ENCODE peak calls at places on chromosome 21, in six cellular contexts. H, R, G, X, F and M are unnamed samples.

GRCh38 chr21:29382029-29382654 is 83.4 kb downstream of the BACH1 start:
- DNase-seq in F (no peak), G (no peak), X (no peak), R (no peak), H (peak), M (no peak)

GRCh38 chr21:34595457-34595856 is 19.5 kb downstream of the RCAN1 start:
- DNase-seq in X (no peak), R (no peak), F (no peak), H (no peak), G (no peak), M (no peak)

GRCh38 chr21:14989359-14989758 is 75.4 kb downstream of the NRIP1 start:
- DNase-seq in F (no peak), X (no peak), H (no peak), R (no peak), G (peak), M (no peak)

GRCh38 chr21:32021319-32022027 is 148.7 kb downstream of the HUNK start:
- DNase-seq in F (peak), G (peak), X (no peak), R (no peak), H (no peak), M (no peak)

GRCh38 chr21:31750843-31751242 is 18.9 kb upstream of the SCAF4 start:
- DNase-seq in F (no peak), H (no peak), G (no peak), X (no peak), R (no peak), M (no peak)

GRCh38 chr21:30838536-30838935 is 9.0 kb upstream of the KRTAP7-1 start:
- DNase-seq in X (no peak), H (no peak), F (no peak), R (no peak), G (no peak), M (no peak)

GRCh38 chr21:42546433-42546832 is 32.8 kb downstream of the SLC37A1 start:
- DNase-seq in R (no peak), X (no peak), F (no peak), G (no peak), H (no peak), M (no peak)

GRCh38 chr21:46552274-46552673 is 52.6 kb downstream of the S100B start:
- DNase-seq in X (peak), H (no peak), F (no peak), G (no peak), R (no peak), M (no peak)

GRCh38 chr21:38913120-38913975 is 107.6 kb downstream of the ETS2 start:
- DNase-seq in H (peak), X (peak), G (peak), R (peak), F (peak), M (peak)

GRCh38 chr21:34046917-34047316 is 26.5 kb upstream of the MRPS6 start:
- DNase-seq in X (no peak), F (no peak), H (no peak), G (no peak), R (no peak), M (no peak)

GRCh38 chr21:17513214-17514123 is 626 bp downstream of the CXADR start:
- DNase-seq in G (peak), F (peak), H (peak), X (peak), R (no peak), M (peak)

GRCh38 chr21:28943631-28944030 is 49.0 kb downstream of the LTN1 start:
- DNase-seq in H (no peak), X (no peak), F (no peak), G (no peak), R (no peak), M (no peak)

GRCh38 chr21:31865429-31865970 is 7.3 kb upstream of the HUNK start:
- DNase-seq in H (no peak), R (no peak), X (no peak), G (peak), F (no peak), M (no peak)

GRCh38 chr21:39726133-39726532 is 18.9 kb upstream of the IGSF5 start:
- DNase-seq in F (no peak), R (no peak), G (no peak), X (no peak), H (no peak), M (no peak)

GRCh38 chr21:42309753-42310213 is 5.4 kb downstream of the TFF3 start:
- DNase-seq in H (peak), R (peak), G (no peak), X (peak), F (peak), M (peak)

GRCh38 chr21:33025106-33025470 is 647 bp upstream of the OLIG2 start:
- DNase-seq in X (peak), H (no peak), G (no peak), F (no peak), R (no peak), M (no peak)

GRCh38 chr21:37994211-37994610 is 78.0 kb upstream of the KCNJ6 start:
- DNase-seq in R (no peak), H (peak), G (no peak), F (no peak), X (no peak), M (no peak)

GRCh38 chr21:39630827-39631226 is 18.1 kb downstream of the B3GALT5 start:
- DNase-seq in X (no peak), G (no peak), F (no peak), H (peak), R (no peak), M (no peak)

GRCh38 chr21:32336711-32337110 is 38.1 kb downstream of the MRAP start:
- DNase-seq in R (no peak), X (no peak), F (no peak), G (no peak), H (no peak), M (no peak)

GRCh38 chr21:18832081-18832670 is 428.6 kb upstream of the TMPRSS15 start:
- DNase-seq in G (no peak), F (no peak), X (no peak), R (no peak), H (no peak), M (no peak)

GRCh38 chr21:46110499-46111192 is 12.7 kb downstream of the COL6A2 start:
- DNase-seq in G (peak), F (peak), X (peak), R (peak), H (no peak), M (peak)

GRCh38 chr21:29710498-29710897 is 229.3 kb downstream of the GRIK1 start:
- DNase-seq in F (no peak), G (no peak), H (no peak), X (no peak), R (no peak), M (no peak)

GRCh38 chr21:43873673-43874072 is 8.7 kb downstream of the AGPAT3 start:
- DNase-seq in G (no peak), F (no peak), R (no peak), H (no peak), X (no peak), M (no peak)

GRCh38 chr21:29342394-29342957 is 43.8 kb downstream of the BACH1 start:
- DNase-seq in R (no peak), F (no peak), G (peak), X (no peak), H (no peak), M (no peak)

GRCh38 chr21:46196733-46197132 is 12.5 kb upstream of the SPATC1L start:
- DNase-seq in H (no peak), G (no peak), F (no peak), R (no peak), X (no peak), M (peak)

GRCh38 chr21:30102881-30103280 is 63.7 kb downstream of the CLDN17 start:
- DNase-seq in H (no peak), R (no peak), X (no peak), G (no peak), F (no peak), M (no peak)

GRCh38 chr21:44800971-44801467 is 601 bp downstream of the UBE2G2 start:
- DNase-seq in G (no peak), X (no peak), H (peak), R (no peak), F (peak), M (no peak)

GRCh38 chr21:43194303-43195130 is 25.7 kb downstream of the CRYAA start:
- DNase-seq in X (no peak), G (no peak), R (peak), H (no peak), F (peak), M (no peak)

GRCh38 chr21:31991356-31992331 is 118.8 kb downstream of the HUNK start:
- DNase-seq in X (peak), R (no peak), F (no peak), G (no peak), H (peak), M (no peak)

GRCh38 chr21:36229181-36229580 is 72.6 kb downstream of the DOP1B start:
- DNase-seq in R (no peak), G (no peak), H (no peak), X (no peak), F (no peak), M (no peak)

GRCh38 chr21:44994016-44994365 is 54.2 kb downstream of the SLX9 start:
- DNase-seq in F (no peak), R (no peak), G (peak), X (no peak), H (no peak), M (no peak)

GRCh38 chr21:39048064-39048463 is 135.2 kb downstream of the PSMG1 start:
- DNase-seq in R (no peak), G (peak), F (peak), X (peak), H (peak), M (no peak)

GRCh38 chr21:16829532-16829931 is 683.3 kb upstream of the CXADR start:
- DNase-seq in G (no peak), F (no peak), R (no peak), H (no peak), X (no peak), M (no peak)

GRCh38 chr21:41877901-41878830 is 978 bp downstream of the PRDM15 start:
- DNase-seq in R (no peak), F (peak), G (no peak), X (no peak), H (peak), M (peak)

GRCh38 chr21:25589905-25590304 is 17.4 kb downstream of the MRPL39 start:
- DNase-seq in F (no peak), X (no peak), G (no peak), R (no peak), H (no peak), M (no peak)

GRCh38 chr21:38156200-38156599 is 100.6 kb upstream of the KCNJ15 start:
- DNase-seq in H (no peak), X (no peak), F (no peak), R (no peak), G (no peak), M (no peak)

GRCh38 chr21:27580276-27580675 is 613.4 kb upstream of the ADAMTS5 start:
- DNase-seq in F (no peak), X (no peak), H (no peak), R (no peak), G (no peak), M (no peak)